ENCODE peak calls at places on chromosomes 1 and 21, in six cellular contexts. C is adipocyte, W is GM06990, O is fibroblast of lung, I is Panc1, Z is uterus. E is an unnamed sample.

GRCh38 chr21:40284481-40284880 is 417.2 kb downstream of the PCP4 start:
- DNase-seq in C (no peak), W (no peak), O (no peak), I (no peak), Z (no peak), E (no peak)

GRCh38 chr1:46342677-46343350 is 2.2 kb downstream of the NSUN4 start:
- DNase-seq in C (no peak), W (no peak), O (no peak), I (no peak), Z (no peak), E (peak; percentile 2)

GRCh38 chr1:118589486-118589885 is 398.7 kb downstream of the TBX15 start:
- DNase-seq in C (no peak), W (no peak), O (no peak), I (no peak), Z (no peak), E (no peak)

GRCh38 chr1:212037900-212038299 is 2.4 kb downstream of the DTL start:
- DNase-seq in C (no peak), W (no peak), O (no peak), I (no peak), Z (no peak), E (no peak)

GRCh38 chr1:50342525-50342924 is 80.7 kb downstream of the DMRTA2 start:
- DNase-seq in C (no peak), W (no peak), O (no peak), I (no peak), Z (no peak), E (no peak)

GRCh38 chr1:101566883-101567538 is 330.2 kb downstream of the S1PR1 start:
- DNase-seq in C (no peak), W (no peak), O (no peak), I (no peak), Z (no peak), E (no peak)

GRCh38 chr1:58727363-58727762 is 27.5 kb upstream of the MYSM1 start:
- DNase-seq in C (peak; percentile 76), W (no peak), O (peak; percentile 34), I (peak; percentile 90), Z (no peak), E (no peak)

GRCh38 chr1:150876111-150876434 is 326 bp downstream of the ARNT start:
- DNase-seq in C (peak; percentile 85), W (no peak), O (no peak), I (no peak), Z (no peak), E (no peak)

GRCh38 chr21:39915881-39916280 is 48.6 kb downstream of the PCP4 start:
- DNase-seq in C (peak; percentile 5), W (no peak), O (no peak), I (no peak), Z (no peak), E (no peak)

GRCh38 chr1:21626921-21627339 is 42.2 kb downstream of the RAP1GAP start:
- DNase-seq in C (no peak), W (no peak), O (no peak), I (no peak), Z (no peak), E (no peak)

GRCh38 chr1:208997726-208998312 is 585.7 kb upstream of the CAMK1G start:
- DNase-seq in C (peak; percentile 45), W (no peak), O (peak; percentile 43), I (no peak), Z (no peak), E (peak; percentile 50)

GRCh38 chr1:67347688-67348472 is 40.2 kb downstream of the IL12RB2 start:
- DNase-seq in C (peak; percentile 87), W (no peak), O (peak; percentile 67), I (peak; percentile 33), Z (peak; percentile 21), E (peak; percentile 51)
- H3K4me3 ChIP-seq in C (peak overlapping the region; percentile 63), W (no peak overlapping the region), O (no peak overlapping the region), I (no peak overlapping the region), Z (no peak overlapping the region), E (no peak overlapping the region)

GRCh38 chr1:64873576-64873975 is 92.8 kb downstream of the JAK1 start:
- DNase-seq in C (no peak), W (no peak), O (no peak), I (no peak), Z (no peak), E (no peak)
- H3K36me3 ChIP-seq in C (peaks cover 98% of the 10 kb centered on the region), W (peaks cover 17% of the 10 kb centered on the region), O (peaks cover 18% of the 10 kb centered on the region), I (peaks cover 5% of the 10 kb centered on the region), Z (no peaks in the 10 kb centered on the region), E (no peaks in the 10 kb centered on the region)

GRCh38 chr1:160577661-160578060 is 1.6 kb downstream of the CD84 start:
- DNase-seq in C (no peak), W (no peak), O (no peak), I (no peak), Z (no peak), E (no peak)
- H3K4me3 ChIP-seq in C (no peak overlapping the region), W (no peak overlapping the region), O (no peak overlapping the region), I (no peak overlapping the region), Z (no peak overlapping the region), E (no peak overlapping the region)

GRCh38 chr1:56494306-56494705 is 85.1 kb downstream of the PLPP3 start:
- DNase-seq in C (no peak), W (no peak), O (no peak), I (no peak), Z (no peak), E (peak; percentile 35)

GRCh38 chr1:56493826-56494225 is 85.5 kb downstream of the PLPP3 start:
- DNase-seq in C (no peak), W (no peak), O (no peak), I (no peak), Z (no peak), E (no peak)

GRCh38 chr1:56490619-56491018 is 88.7 kb downstream of the PLPP3 start:
- DNase-seq in C (no peak), W (no peak), O (no peak), I (no peak), Z (no peak), E (no peak)

GRCh38 chr1:56489695-56490094 is 89.7 kb downstream of the PLPP3 start:
- DNase-seq in C (no peak), W (no peak), O (no peak), I (no peak), Z (no peak), E (no peak)

GRCh38 chr1:56491441-56491840 is 87.9 kb downstream of the PLPP3 start:
- DNase-seq in C (peak; percentile 61), W (no peak), O (peak; percentile 78), I (no peak), Z (no peak), E (no peak)
- H3K36me3 ChIP-seq in C (peaks cover 33% of the 10 kb centered on the region), W (no peaks in the 10 kb centered on the region), O (peaks cover 11% of the 10 kb centered on the region), I (no peaks in the 10 kb centered on the region), Z (no peaks in the 10 kb centered on the region), E (peaks cover 9% of the 10 kb centered on the region)

GRCh38 chr21:35896060-35896459 is 164.3 kb downstream of the SETD4 start:
- DNase-seq in C (no peak), W (peak; percentile 13), O (no peak), I (no peak), Z (no peak), E (no peak)
- H3K4me3 ChIP-seq in C (no peak overlapping the region), W (no peak overlapping the region), O (no peak overlapping the region), I (no peak overlapping the region), Z (no peak overlapping the region), E (no peak overlapping the region)

GRCh38 chr21:43693981-43694380 is 24.9 kb upstream of the PDXK start:
- DNase-seq in C (no peak), W (no peak), O (no peak), I (no peak), Z (no peak), E (no peak)

GRCh38 chr21:43692949-43693348 is 26.0 kb upstream of the PDXK start:
- DNase-seq in C (no peak), W (no peak), O (no peak), I (no peak), Z (no peak), E (no peak)

GRCh38 chr21:43691801-43692200 is 27.1 kb upstream of the PDXK start:
- DNase-seq in C (no peak), W (no peak), O (no peak), I (no peak), Z (no peak), E (no peak)

GRCh38 chr21:43696214-43696613 is 22.7 kb upstream of the PDXK start:
- DNase-seq in C (no peak), W (no peak), O (no peak), I (no peak), Z (no peak), E (no peak)

DNA sequence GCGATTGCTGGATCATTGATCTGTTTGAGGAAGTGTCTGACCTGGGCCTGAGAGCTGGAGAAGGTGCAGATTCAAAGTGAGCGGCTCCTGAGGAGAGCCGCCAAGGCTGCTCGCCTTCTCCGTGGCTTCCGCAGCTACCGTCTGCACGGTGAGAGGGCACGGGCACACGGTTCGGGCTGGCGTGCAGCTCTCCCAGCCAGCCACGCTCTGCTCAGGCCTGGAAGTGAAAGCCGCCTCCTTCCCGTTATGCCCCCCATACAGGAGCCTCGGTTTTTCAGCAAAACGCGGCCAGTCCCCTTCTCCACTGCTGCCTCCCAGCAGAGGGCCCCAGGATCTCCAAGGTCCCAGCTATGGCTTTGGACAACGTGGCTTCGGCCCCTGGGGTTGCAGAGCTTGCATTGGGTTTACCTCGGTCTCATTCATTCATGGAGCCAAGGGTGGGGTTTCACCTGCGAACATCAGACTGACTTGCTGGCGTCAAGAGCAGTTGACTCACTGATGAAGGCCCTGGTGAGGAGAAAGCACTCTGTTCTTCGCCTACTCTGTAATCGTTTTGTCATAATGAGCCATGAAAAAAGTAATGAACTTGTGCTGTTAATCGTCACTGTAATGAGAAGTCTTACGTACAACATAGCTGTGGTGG is 24.4 kb upstream of the PDXK start:
- DNase-seq in C (no peak), W (no peak), O (no peak), I (no peak), Z (no peak), E (no peak)
- H3K36me3 ChIP-seq in C (peaks cover 73% of the 10 kb centered on the region), W (peaks cover 26% of the 10 kb centered on the region), O (peaks cover 14% of the 10 kb centered on the region), I (no peaks in the 10 kb centered on the region), Z (no peaks in the 10 kb centered on the region), E (peaks cover 34% of the 10 kb centered on the region)

GRCh38 chr1:55280731-55281130 is 65.6 kb upstream of the USP24 start:
- DNase-seq in C (peak; percentile 48), W (no peak), O (peak; percentile 26), I (no peak), Z (no peak), E (no peak)
- H3K4me3 ChIP-seq in C (no peak overlapping the region), W (no peak overlapping the region), O (no peak overlapping the region), I (no peak overlapping the region), Z (no peak overlapping the region), E (no peak overlapping the region)